ENCODE peak calls at places on chromosome 21, in nine cellular contexts. T, K, J, E, N, D, O, Z and B are unnamed samples.

GRCh38 chr21:45747233-45747766 is 103.8 kb downstream of the PCBP3 start:
- ATAC-seq in T (peak), D (no peak), N (no peak), J (no peak), E (no peak), K (no peak), Z (no peak), O (no peak), B (no peak)

GRCh38 chr21:31158789-31159581 is 120.7 kb upstream of the KRTAP19-8 start:
- ATAC-seq in E (no peak), K (no peak), J (peak), Z (peak), O (peak), N (no peak), T (no peak), D (peak), B (peak)

GRCh38 chr21:38493549-38494253 is 4.6 kb downstream of the ERG start:
- ATAC-seq in T (no peak), D (no peak), N (no peak), K (no peak), E (no peak), O (no peak), J (no peak), Z (no peak), B (no peak)

GRCh38 chr21:29237110-29238051 is 61.3 kb upstream of the BACH1 start:
- ATAC-seq in Z (no peak), D (no peak), E (peak), K (no peak), O (no peak), J (no peak), T (no peak), N (no peak), B (no peak)

GRCh38 chr21:33028271-33028670 is 2.5 kb downstream of the OLIG2 start:
- ATAC-seq in T (no peak), Z (no peak), K (no peak), N (no peak), J (no peak), D (no peak), O (no peak), E (no peak), B (no peak)

GRCh38 chr21:23452384-23453083 is 2154.7 kb downstream of the MRPL39 start:
- ATAC-seq in N (no peak), Z (no peak), D (no peak), O (peak), E (peak), T (no peak), J (no peak), K (no peak), B (no peak)

GRCh38 chr21:24197132-24197643 is 1410.1 kb downstream of the MRPL39 start:
- ATAC-seq in E (no peak), T (no peak), K (no peak), D (no peak), J (no peak), O (no peak), N (no peak), Z (no peak), B (no peak)

GRCh38 chr21:35170244-35170756 is 121.2 kb upstream of the RUNX1 start:
- ATAC-seq in N (no peak), K (no peak), D (no peak), E (no peak), Z (no peak), T (no peak), O (no peak), J (no peak), B (no peak)